ENCODE peak calls at places on chromosomes 3 and 15, in four cellular contexts. P, R, I and A are unnamed samples.

GRCh38 chr3:52446631-52447511 is 2.0 kb upstream of the SEMA3G start:
- DNase-seq in R (peak), P (peak), I (peak), A (no peak)

GRCh38 chr3:49415931-49416601 is 3.8 kb downstream of the TCTA start:
- DNase-seq in R (no peak), P (no peak), I (no peak), A (no peak)

GRCh38 chr15:68795298-68795848 is 25.3 kb downstream of the ANP32A start:
- DNase-seq in I (peak), R (peak), P (peak), A (peak)

GRCh38 chr3:8757551-8758518 is 11.6 kb downstream of the OXTR start:
- DNase-seq in R (no peak), I (peak), P (no peak), A (no peak)

GRCh38 chr3:143538577-143538981 is 309.7 kb downstream of the SLC9A9 start:
- DNase-seq in R (no peak), P (no peak), I (peak), A (no peak)

GRCh38 chr3:42841332-42841731 is 32.1 kb downstream of the ACKR2 start:
- DNase-seq in I (no peak), P (no peak), R (no peak), A (no peak)

GRCh38 chr15:70060214-70061085 is 37.3 kb downstream of the TLE3 start:
- DNase-seq in P (no peak), R (no peak), I (no peak), A (no peak)

GRCh38 chr3:187946031-187946691 is 200.9 kb upstream of the BCL6 start:
- DNase-seq in R (no peak), I (peak), P (no peak), A (no peak)

GRCh38 chr3:73143821-73144237 is 82.4 kb downstream of the EBLN2 start:
- DNase-seq in P (no peak), I (no peak), R (no peak), A (no peak)

GRCh38 chr3:170751083-170751893 is 118.7 kb downstream of the RPL22L1 start:
- DNase-seq in R (peak), I (peak), P (no peak), A (no peak)

GRCh38 chr3:67884345-67884744 is 229.9 kb upstream of the SUCLG2 start:
- DNase-seq in R (no peak), P (no peak), I (peak), A (no peak)

GRCh38 chr15:80978685-80979084 is 10.9 kb downstream of the MESD start:
- DNase-seq in P (no peak), R (no peak), I (peak), A (no peak)

GRCh38 chr15:70132571-70132970 is 34.9 kb upstream of the TLE3 start:
- DNase-seq in R (no peak), P (no peak), I (no peak), A (no peak)

GRCh38 chr3:115580566-115580965 is 42.7 kb upstream of the GAP43 start:
- DNase-seq in R (no peak), I (no peak), P (no peak), A (no peak)

GRCh38 chr3:85259748-85260147 is 301.0 kb downstream of the CADM2 start:
- DNase-seq in P (no peak), I (no peak), R (no peak), A (no peak)

GRCh38 chr3:184373422-184373821 is 4.6 kb downstream of the THPO start:
- DNase-seq in P (no peak), I (no peak), R (no peak), A (peak)

GRCh38 chr15:47603026-47603425 is 114.3 kb upstream of the SEMA6D start:
- DNase-seq in P (no peak), I (no peak), R (no peak), A (no peak)

GRCh38 chr15:80461370-80462060 is 57.3 kb downstream of the ARNT2 start:
- DNase-seq in I (peak), R (no peak), P (no peak), A (no peak)

GRCh38 chr3:124620600-124621063 is 109.6 kb upstream of the UMPS start:
- DNase-seq in I (peak), R (peak), P (no peak), A (peak)

GRCh38 chr15:58534556-58534955 is 102.8 kb downstream of the LIPC start:
- DNase-seq in P (no peak), I (no peak), R (no peak), A (no peak)

GRCh38 chr3:123385981-123386380 is 62.9 kb downstream of the ADCY5 start:
- DNase-seq in R (peak), I (no peak), P (no peak), A (peak)

GRCh38 chr3:52483577-52484495 is 11.3 kb upstream of the STAB1 start:
- DNase-seq in I (peak), R (no peak), P (no peak), A (no peak)

GRCh38 chr3:197591816-197592215 is 36.0 kb upstream of the BDH1 start:
- DNase-seq in P (no peak), R (no peak), I (no peak), A (no peak)

GRCh38 chr3:43286886-43287301 is 554 bp downstream of the SNRK start:
- DNase-seq in P (no peak), I (peak), R (no peak), A (no peak)

GRCh38 chr15:89353991-89354390 is 19.4 kb upstream of the POLG start:
- DNase-seq in I (no peak), P (no peak), R (no peak), A (no peak)

DNA sequence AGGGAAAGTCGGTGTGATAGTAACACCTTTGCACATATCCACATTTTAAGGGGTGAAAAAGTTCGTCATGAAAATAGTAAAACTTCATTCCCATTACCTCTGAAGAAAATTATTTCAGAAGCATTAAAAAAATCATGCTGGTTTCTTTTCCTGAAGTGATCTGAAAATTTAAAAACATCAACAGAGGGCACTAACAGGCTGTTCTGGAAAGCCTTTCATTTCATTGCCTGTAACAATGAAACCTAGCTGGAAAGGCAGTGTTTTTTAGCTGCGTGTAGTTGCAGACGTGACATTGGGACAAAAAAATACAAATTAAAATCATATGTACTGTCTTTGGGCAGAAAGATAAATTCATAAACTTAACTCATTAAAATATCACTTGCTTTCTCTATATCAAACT is 993.8 kb downstream of the GBE1 start:
- DNase-seq in R (no peak), I (peak), P (no peak), A (no peak)
- H3K4me3 ChIP-seq in R (no peak), I (no peak), P (no peak), A (no peak)

GRCh38 chr3:128555098-128555825 is 62.3 kb upstream of the GATA2 start:
- DNase-seq in R (peak), P (no peak), I (no peak), A (no peak)
- H3K4me3 ChIP-seq in R (no peak), P (peak), I (no peak), A (no peak)

DNA sequence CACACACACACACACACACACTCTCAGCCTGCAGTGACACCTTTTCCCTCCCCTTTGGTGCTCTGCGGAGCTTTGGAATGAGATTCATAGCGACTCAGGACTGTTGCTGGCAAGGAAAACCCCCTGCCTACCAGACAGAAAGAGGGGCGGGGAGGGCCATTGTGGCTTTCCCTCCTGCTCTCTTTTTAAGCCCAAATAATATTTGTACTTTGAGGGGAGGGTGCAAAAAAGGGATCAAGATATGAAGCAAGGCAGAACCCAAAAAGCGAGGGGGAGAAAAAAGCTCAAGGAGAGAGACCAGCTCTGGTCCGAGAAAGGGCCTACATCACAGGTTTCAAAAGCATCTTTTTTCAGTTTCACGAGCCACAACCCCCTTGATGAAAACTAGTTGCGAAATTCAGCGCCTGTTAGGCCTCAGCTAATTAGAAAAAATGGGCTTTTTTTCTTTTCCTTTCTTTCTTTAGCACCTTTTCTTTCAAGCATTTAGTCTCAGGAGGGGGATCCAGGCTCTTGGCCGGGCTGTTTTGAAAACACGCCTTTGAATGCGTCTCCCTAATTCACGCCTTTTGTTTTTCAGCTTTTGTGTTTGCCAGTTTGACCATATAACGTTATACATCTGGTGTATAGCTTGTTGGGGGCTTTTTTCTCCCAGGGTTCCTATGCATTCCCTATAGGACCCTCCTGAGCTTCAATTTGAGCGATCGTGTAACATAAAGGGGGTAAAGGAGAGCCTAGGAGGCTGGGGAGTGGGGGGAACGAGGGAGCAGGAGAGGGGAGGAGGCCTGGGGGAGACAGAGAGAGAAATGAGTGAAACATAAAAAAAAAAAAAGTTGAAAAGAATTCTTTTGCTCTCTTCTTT is 1043.4 kb upstream of the NR2F2 start:
- DNase-seq in R (peak), I (no peak), P (peak), A (no peak)
- H3K4me3 ChIP-seq in R (no peak), I (no peak), P (no peak), A (no peak)

DNA sequence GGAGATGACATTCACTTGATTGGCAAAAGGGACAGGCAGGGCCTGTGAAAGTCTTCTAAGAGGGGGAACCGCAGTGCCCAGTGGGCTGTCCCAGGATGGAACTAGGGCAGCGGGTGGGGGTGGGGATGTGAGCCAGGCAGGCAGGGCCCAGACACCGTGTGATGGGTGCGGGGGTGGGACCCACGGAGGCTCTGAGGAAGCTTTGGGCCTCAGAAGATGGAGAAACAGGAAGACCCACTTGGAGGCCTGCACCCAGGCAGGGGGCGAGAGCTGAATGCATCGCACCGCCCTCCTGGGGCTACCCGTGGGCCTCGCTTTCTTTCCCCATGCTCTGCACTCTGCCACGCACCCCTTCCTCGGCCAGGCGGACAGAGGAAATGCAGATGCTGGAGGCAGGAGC is 32.9 kb upstream of the ACAD9 start:
- DNase-seq in I (no peak), R (no peak), P (no peak), A (no peak)
- H3K4me3 ChIP-seq in I (no peak), R (no peak), P (no peak), A (no peak)

DNA sequence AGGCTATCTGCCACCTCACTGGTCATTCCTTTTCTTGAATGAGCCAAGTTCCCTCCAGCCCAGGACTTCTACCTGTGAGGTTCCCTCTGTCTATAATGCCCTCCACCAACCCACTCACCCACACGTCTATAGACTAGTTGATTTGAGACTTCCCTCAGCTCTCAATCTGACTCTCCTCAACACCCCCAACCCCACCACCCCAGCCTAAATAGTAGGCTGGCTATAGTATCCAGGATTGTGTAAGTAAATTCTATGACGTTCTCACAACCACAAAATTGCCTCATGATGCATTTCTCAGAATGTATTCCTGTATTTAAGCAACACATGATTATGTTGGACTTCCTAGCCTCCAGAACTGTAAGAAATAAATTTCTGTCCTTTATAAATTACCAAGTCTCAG is 2.2 kb downstream of the PLSCR1 start:
- DNase-seq in I (peak), R (no peak), P (no peak), A (no peak)
- H3K4me3 ChIP-seq in I (peak), R (peak), P (no peak), A (peak)

GRCh38 chr15:63502137-63502801 is 2.1 kb upstream of the USP3 start:
- DNase-seq in P (no peak), R (peak), I (peak), A (no peak)

GRCh38 chr15:63503739-63504246 is 600 bp upstream of the USP3 start:
- DNase-seq in R (peak), P (no peak), I (peak), A (peak)

GRCh38 chr15:63504247-63504978 is at the start of gene USP3:
- DNase-seq in R (peak), P (peak), I (peak), A (peak)

GRCh38 chr15:63501256-63502089 is 2.9 kb upstream of the USP3 start:
- DNase-seq in I (peak), P (no peak), R (peak), A (peak)

DNA sequence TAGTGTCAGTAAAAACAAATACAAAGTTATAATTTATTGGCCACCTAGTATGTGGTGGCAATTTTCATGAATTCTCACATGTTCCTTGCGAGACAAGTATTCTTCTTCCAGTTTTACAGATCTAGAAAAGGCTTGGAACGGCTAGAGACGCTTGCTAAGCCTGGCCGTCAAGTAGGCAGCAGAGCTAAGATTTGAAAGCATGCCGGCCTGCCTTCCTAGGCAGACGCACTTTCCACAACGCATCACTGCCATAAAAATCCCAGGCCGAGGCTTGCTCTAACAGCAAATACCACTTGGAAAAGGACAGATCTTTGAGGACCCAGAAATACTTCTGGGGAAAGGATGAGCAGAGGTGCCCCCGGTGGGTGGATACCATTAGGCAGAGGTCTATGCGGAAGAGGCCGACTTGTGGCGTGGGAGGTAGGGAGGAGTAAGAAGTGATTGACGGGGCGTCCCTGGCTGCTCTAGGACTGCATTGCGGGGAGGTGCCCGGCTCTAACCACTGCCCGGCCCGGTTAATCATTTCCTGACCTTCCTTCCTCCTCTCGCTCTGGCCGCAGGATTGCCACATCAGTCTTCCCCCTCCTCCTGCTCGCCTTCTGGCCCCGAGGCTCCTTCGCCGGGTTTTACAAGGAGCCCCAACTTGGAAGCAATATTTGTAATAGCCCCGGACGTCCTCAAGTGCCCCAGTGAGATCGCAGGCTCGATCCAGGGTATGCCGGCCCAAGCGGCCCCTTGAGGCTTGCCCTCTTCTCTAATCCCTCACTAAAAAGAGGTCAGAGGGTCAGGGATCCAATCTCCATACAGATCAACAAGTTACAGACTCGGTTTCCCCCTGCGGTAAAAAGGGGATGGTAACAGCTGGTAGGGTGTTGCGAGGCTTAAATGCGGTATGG is 1.3 kb upstream of the USP3 start:
- DNase-seq in R (peak), I (peak), P (no peak), A (peak)
- H3K4me3 ChIP-seq in R (peak), I (peak), P (peak), A (peak)